ENCODE peak calls at places on chromosome 10, in eight cellular contexts. R is transverse colon, I is upper lobe of left lung, M is left lung, H is PC-9, O is IMR-90, P is endodermal cell, N is brain microvascular endothelial cell. L is an unnamed sample.
A peak's percentile ranks its signal among the peaks of the same experiment; 100 is the strongest.

GRCh38 chr10:103367782-103368518 is at the start of gene TAF5:
- DNase-seq in R (peak; percentile 93), I (peak; percentile 93), M (peak; percentile 94), H (peak; percentile 82), O (peak; percentile 96), P (peak; percentile 97), N (peak; percentile 93), L (peak; percentile 96)

GRCh38 chr10:19328582-19328981 is 280.0 kb downstream of the MALRD1 start:
- DNase-seq in R (no peak), I (no peak), M (no peak), H (no peak), O (no peak), P (no peak), N (no peak), L (no peak)

GRCh38 chr10:114684822-114685209 is 26.7 kb upstream of the ABLIM1 start:
- DNase-seq in R (no peak), I (no peak), M (no peak), H (no peak), O (peak; percentile 85), P (no peak), N (peak; percentile 72), L (no peak)

GRCh38 chr10:86366033-86366901 is at the start of gene GRID1:
- DNase-seq in R (no peak), I (peak; percentile 22), M (peak; percentile 30), H (no peak), O (no peak), P (peak; percentile 87), N (no peak), L (peak; percentile 45)

GRCh38 chr10:86017841-86018734 is 348.5 kb downstream of the GRID1 start:
- DNase-seq in R (no peak), I (peak; percentile 68), M (peak; percentile 47), H (no peak), O (no peak), P (no peak), N (no peak), L (no peak)

GRCh38 chr10:101575580-101576228 is 12.4 kb downstream of the POLL start:
- DNase-seq in R (no peak), I (no peak), M (no peak), H (no peak), O (no peak), P (no peak), N (no peak), L (no peak)

GRCh38 chr10:6204063-6204340 is 1.3 kb downstream of the PFKFB3 start:
- DNase-seq in R (peak; percentile 60), I (peak; percentile 69), M (peak; percentile 66), H (no peak), O (no peak), P (peak; percentile 79), N (no peak), L (peak; percentile 70)

GRCh38 chr10:5446390-5446926 is 34.1 kb downstream of the NET1 start:
- DNase-seq in R (peak; percentile 97), I (peak; percentile 98), M (peak; percentile 92), H (peak; percentile 87), O (peak; percentile 84), P (peak; percentile 98), N (peak; percentile 82), L (peak; percentile 91)

DNA sequence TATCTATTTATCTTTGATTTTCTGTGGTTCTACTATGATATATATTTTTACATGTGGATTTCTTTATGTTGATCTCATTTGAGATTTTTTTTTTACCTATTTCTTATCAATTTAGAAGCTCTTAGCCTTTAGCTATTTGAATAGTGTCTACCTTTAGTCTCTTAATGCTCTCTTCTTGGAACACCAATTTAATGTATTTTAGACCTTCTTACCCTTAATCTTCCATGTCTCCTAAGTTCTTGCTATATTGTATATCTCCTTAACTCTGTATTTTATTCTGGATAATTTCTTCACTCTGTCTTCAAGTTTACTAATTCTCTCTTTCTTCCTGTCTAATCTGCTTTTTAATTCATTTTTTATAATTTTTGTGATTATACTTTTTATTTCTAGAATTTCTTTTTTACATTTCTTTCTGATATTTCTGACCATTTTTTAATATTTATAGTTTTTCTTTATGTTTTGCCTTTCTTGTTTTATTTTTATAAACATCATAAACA is 27.3 kb downstream of the CSTF2T start:
- DNase-seq in R (no peak), I (no peak), M (no peak), H (no peak), O (no peak), P (no peak), N (no peak), L (no peak)
- TF ChIP-seq CTCF in R (no peak), I (no peak), M (no peak), H (no peak), O (no peak), P (no peak), N (no peak), L (no peak)

GRCh38 chr10:49653530-49653929 is 25.9 kb upstream of the C10orf53 start:
- DNase-seq in R (no peak), I (no peak), M (no peak), H (peak; percentile 16), O (no peak), P (peak; percentile 22), N (no peak), L (no peak)

GRCh38 chr10:49654036-49654693 is 25.3 kb upstream of the C10orf53 start:
- DNase-seq in R (no peak), I (no peak), M (no peak), H (peak; percentile 26), O (no peak), P (peak; percentile 43), N (no peak), L (no peak)

GRCh38 chr10:49651917-49652316 is 27.5 kb upstream of the C10orf53 start:
- DNase-seq in R (no peak), I (no peak), M (no peak), H (no peak), O (no peak), P (no peak), N (no peak), L (no peak)

GRCh38 chr10:49651039-49651835 is 28.2 kb upstream of the C10orf53 start:
- DNase-seq in R (no peak), I (no peak), M (no peak), H (peak; percentile 30), O (no peak), P (peak; percentile 29), N (no peak), L (peak; percentile 23)

DNA sequence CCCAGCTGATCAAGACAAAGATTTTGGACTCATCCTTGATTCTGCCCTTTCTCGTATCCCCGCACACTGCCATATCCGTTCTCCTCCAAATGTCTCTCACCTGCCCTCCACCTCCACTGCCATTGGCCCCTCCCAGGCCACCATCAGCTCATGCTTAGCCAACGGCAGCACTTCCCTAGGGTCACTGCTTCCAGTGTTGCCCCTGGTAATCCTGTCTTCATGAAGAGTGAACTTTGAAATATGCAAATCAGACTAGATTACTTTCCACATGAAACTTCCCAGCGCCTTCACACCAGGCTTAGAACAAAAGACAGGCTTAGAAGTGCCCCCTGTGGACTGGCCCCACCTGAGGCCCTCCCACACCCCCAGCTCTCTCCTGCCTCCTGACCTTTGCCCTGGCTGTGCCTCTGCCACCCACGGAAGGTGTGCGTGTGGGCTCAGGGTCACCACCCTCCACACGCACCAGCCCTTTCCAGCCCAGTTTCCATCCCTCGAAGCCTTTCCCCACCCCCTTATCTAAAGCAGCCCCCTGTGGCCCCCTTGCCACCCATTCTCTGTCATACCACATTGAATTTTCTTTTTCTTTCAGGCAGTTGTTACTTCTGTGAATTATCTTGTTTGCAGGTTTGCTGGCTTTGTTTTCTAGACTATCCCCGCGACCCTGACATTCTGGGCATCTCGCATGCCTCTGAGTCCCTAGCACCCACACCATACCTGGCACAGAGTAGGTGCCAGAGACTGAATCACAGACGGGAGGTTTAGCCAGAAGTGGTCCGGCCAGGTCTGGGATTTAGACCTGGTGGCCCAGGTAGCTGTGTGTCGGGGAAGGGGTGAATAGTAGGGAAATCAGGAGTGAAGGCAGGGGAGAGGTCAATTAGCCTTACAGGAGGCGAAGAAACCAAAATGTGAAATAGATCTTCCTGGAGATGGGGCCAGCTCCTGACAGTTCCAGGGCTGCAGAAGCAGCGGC is 26.8 kb upstream of the C10orf53 start:
- DNase-seq in R (no peak), I (no peak), M (no peak), H (peak; percentile 22), O (no peak), P (peak; percentile 27), N (no peak), L (no peak)
- H3K27ac ChIP-seq in R (no peak overlapping the region), I (no peak overlapping the region), M (no peak overlapping the region), H (no peak overlapping the region), O (no peak overlapping the region), P (no peak overlapping the region), N (no peak overlapping the region), L (no peak overlapping the region)

GRCh38 chr10:118925404-118925803 is 104.1 kb upstream of the NANOS1 start:
- DNase-seq in R (no peak), I (no peak), M (no peak), H (no peak), O (no peak), P (no peak), N (no peak), L (no peak)

GRCh38 chr10:118926441-118926840 is 103.1 kb upstream of the NANOS1 start:
- DNase-seq in R (no peak), I (no peak), M (no peak), H (no peak), O (no peak), P (no peak), N (no peak), L (no peak)

GRCh38 chr10:118927317-118927716 is 102.2 kb upstream of the NANOS1 start:
- DNase-seq in R (no peak), I (no peak), M (no peak), H (no peak), O (no peak), P (no peak), N (no peak), L (no peak)

GRCh38 chr10:118926018-118926417 is 103.5 kb upstream of the NANOS1 start:
- DNase-seq in R (no peak), I (no peak), M (no peak), H (no peak), O (no peak), P (no peak), N (no peak), L (no peak)

GRCh38 chr10:118926903-118927302 is 102.6 kb upstream of the NANOS1 start:
- DNase-seq in R (no peak), I (no peak), M (no peak), H (no peak), O (no peak), P (no peak), N (no peak), L (no peak)
- H3K27me3 ChIP-seq in R (no peaks in the 10 kb centered on the region), I (no peaks in the 10 kb centered on the region), M (no peaks in the 10 kb centered on the region), H (no peaks in the 10 kb centered on the region), O (peaks cover 12% of the 10 kb centered on the region), P (no peaks in the 10 kb centered on the region), N (no peaks in the 10 kb centered on the region), L (no peaks in the 10 kb centered on the region)

GRCh38 chr10:119165171-119166110 is at the start of gene SFXN4:
- DNase-seq in R (peak; percentile 85), I (peak; percentile 85), M (peak; percentile 86), H (no peak), O (peak; percentile 24), P (peak; percentile 81), N (peak; percentile 24), L (peak; percentile 92)

GRCh38 chr10:119162693-119163092 is 2.8 kb downstream of the SFXN4 start:
- DNase-seq in R (no peak), I (no peak), M (no peak), H (no peak), O (no peak), P (no peak), N (no peak), L (no peak)

GRCh38 chr10:119159332-119159731 is 6.2 kb downstream of the SFXN4 start:
- DNase-seq in R (no peak), I (no peak), M (no peak), H (no peak), O (no peak), P (no peak), N (no peak), L (no peak)

GRCh38 chr10:119161680-119162079 is 3.8 kb downstream of the SFXN4 start:
- DNase-seq in R (no peak), I (no peak), M (no peak), H (no peak), O (peak; percentile 76), P (no peak), N (no peak), L (no peak)

GRCh38 chr10:119162121-119162520 is 3.4 kb downstream of the SFXN4 start:
- DNase-seq in R (no peak), I (no peak), M (no peak), H (no peak), O (no peak), P (no peak), N (no peak), L (no peak)
- TF ChIP-seq CTCF in R (no peak), I (no peak), M (no peak), H (no peak), O (no peak), P (no peak), N (no peak), L (no peak)

L was measured in Peyer's patch.